ENCODE peak calls at places on chromosomes 2 and 18, in eight cellular contexts. R is uterus, L is foreskin keratinocyte, A is RWPE1, J is GM13977, O is HL-60, G is neural crest cell, U is Caco-2. M is an unnamed sample.
A peak's percentile ranks its signal among the peaks of the same experiment; 100 is the strongest.

GRCh38 chr2:129757915-129758421 is 221.5 kb upstream of the RAB6C start:
- DNase-seq in G (no peak), U (no peak), A (no peak), O (no peak), L (no peak), R (no peak), J (no peak), M (no peak)

GRCh38 chr2:19714926-19715325 is 186.9 kb downstream of the TTC32 start:
- DNase-seq in J (no peak), L (no peak), R (no peak), A (no peak), O (no peak), U (no peak), G (no peak), M (no peak)

GRCh38 chr18:76274470-76275289 is 220.4 kb downstream of the ZNF516 start:
- DNase-seq in J (no peak), O (peak; percentile 30), R (no peak), A (no peak), L (no peak), G (peak; percentile 41), U (peak; percentile 24), M (no peak)

GRCh38 chr2:74221604-74222299 is 23.3 kb downstream of the MTHFD2 start:
- DNase-seq in R (no peak), U (no peak), L (no peak), J (no peak), O (no peak), A (no peak), G (no peak), M (no peak)

GRCh38 chr18:70334728-70335329 is 46.0 kb downstream of the SOCS6 start:
- DNase-seq in L (no peak), U (no peak), R (no peak), J (no peak), G (no peak), A (peak; percentile 16), O (no peak), M (peak; percentile 90)

GRCh38 chr18:75226301-75226955 is 15.8 kb downstream of the TSHZ1 start:
- DNase-seq in J (no peak), R (no peak), L (no peak), O (no peak), G (no peak), A (no peak), U (no peak), M (peak; percentile 9)

GRCh38 chr2:7037340-7038333 is 120.4 kb downstream of the RNF144A start:
- DNase-seq in G (peak; percentile 71), L (no peak), O (peak; percentile 70), U (peak; percentile 57), A (peak; percentile 22), J (peak; percentile 80), R (peak; percentile 68), M (peak; percentile 16)

GRCh38 chr2:10777842-10778723 is 34.5 kb downstream of the PDIA6 start:
- DNase-seq in O (no peak), R (no peak), J (no peak), G (no peak), L (no peak), A (no peak), U (no peak), M (no peak)

GRCh38 chr2:167844714-167845530 is 402.5 kb downstream of the STK39 start:
- DNase-seq in R (no peak), L (no peak), U (peak; percentile 19), J (no peak), G (no peak), A (no peak), O (peak; percentile 39), M (peak; percentile 6)

GRCh38 chr18:48659188-48660009 is 120.6 kb downstream of the CTIF start:
- DNase-seq in R (peak; percentile 5), L (no peak), U (no peak), O (no peak), A (no peak), J (no peak), G (no peak), M (no peak)

GRCh38 chr18:22930089-22930713 is 2.9 kb upstream of the RBBP8 start:
- DNase-seq in L (no peak), R (peak; percentile 77), G (peak; percentile 72), J (peak; percentile 51), U (peak; percentile 85), A (peak; percentile 42), O (peak; percentile 86), M (peak; percentile 78)

GRCh38 chr2:237222683-237223082 is 137.0 kb downstream of the COPS8 start:
- DNase-seq in A (no peak), L (no peak), G (no peak), R (no peak), O (no peak), J (no peak), U (no peak), M (no peak)

GRCh38 chr18:27017901-27018500 is 152.5 kb upstream of the AQP4 start:
- DNase-seq in A (peak; percentile 11), U (no peak), G (no peak), R (no peak), O (no peak), J (peak; percentile 15), L (no peak), M (peak; percentile 44)

GRCh38 chr2:225041210-225041870 is 928 bp downstream of the DOCK10 start:
- DNase-seq in A (peak; percentile 10), L (no peak), R (no peak), U (no peak), G (no peak), O (peak; percentile 69), J (peak; percentile 83), M (peak; percentile 32)

GRCh38 chr18:5841518-5841917 is 53.8 kb downstream of the TMEM200C start:
- DNase-seq in G (no peak), U (no peak), R (no peak), J (no peak), L (no peak), O (no peak), A (no peak), M (no peak)
- TF ChIP-seq CTCF in G (peak; percentile 50), U (no peak), R (no peak), J (no peak), L (peak; percentile 42), O (no peak), A (no peak), M (no peak)

GRCh38 chr18:63182861-63183260 is 136.7 kb downstream of the BCL2 start:
- DNase-seq in L (no peak), A (no peak), J (no peak), R (no peak), O (no peak), U (no peak), G (no peak), M (peak; percentile 42)

GRCh38 chr18:63180333-63180732 is 139.2 kb downstream of the BCL2 start:
- DNase-seq in O (no peak), U (no peak), R (no peak), A (no peak), J (no peak), G (no peak), L (no peak), M (no peak)

GRCh38 chr18:63182247-63182771 is 137.3 kb downstream of the BCL2 start:
- DNase-seq in G (no peak), A (no peak), R (no peak), O (no peak), U (no peak), L (no peak), J (no peak), M (no peak)

GRCh38 chr18:63180971-63181376 is 138.6 kb downstream of the BCL2 start:
- DNase-seq in R (no peak), A (no peak), O (no peak), G (no peak), L (no peak), J (no peak), U (no peak), M (no peak)

DNA sequence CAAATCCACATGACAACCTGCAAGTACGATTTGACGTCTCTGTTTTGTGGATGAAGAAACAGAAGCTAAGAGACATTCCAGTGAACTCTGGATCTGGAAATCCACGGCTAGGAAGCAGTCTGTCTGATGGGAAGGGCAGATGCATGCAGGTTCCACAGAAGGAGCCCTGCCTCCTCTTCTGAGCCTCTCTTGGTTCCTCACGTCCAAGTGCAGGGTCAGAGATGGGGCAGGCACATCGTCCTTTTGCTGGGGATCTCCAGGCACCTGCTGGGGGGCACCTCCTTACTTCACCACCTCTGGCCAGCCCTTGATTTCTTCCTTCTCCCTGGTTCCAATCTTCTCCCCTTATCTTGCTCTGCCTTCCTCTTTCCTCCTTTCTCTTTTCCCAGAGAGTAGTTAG is 137.9 kb downstream of the BCL2 start:
- DNase-seq in O (no peak), U (no peak), A (no peak), J (no peak), G (no peak), L (no peak), R (no peak), M (no peak)
- TF ChIP-seq CTCF in O (no peak), U (no peak), A (no peak), J (no peak), G (no peak), L (no peak), R (no peak), M (no peak)

GRCh38 chr2:163570391-163570790 is 165.4 kb downstream of the FIGN start:
- DNase-seq in G (no peak), O (no peak), U (no peak), J (no peak), R (no peak), A (no peak), L (no peak), M (no peak)

GRCh38 chr2:163563336-163563735 is 172.5 kb downstream of the FIGN start:
- DNase-seq in R (no peak), O (no peak), U (no peak), L (peak; percentile 37), J (no peak), A (peak; percentile 5), G (no peak), M (peak; percentile 82)

DNA sequence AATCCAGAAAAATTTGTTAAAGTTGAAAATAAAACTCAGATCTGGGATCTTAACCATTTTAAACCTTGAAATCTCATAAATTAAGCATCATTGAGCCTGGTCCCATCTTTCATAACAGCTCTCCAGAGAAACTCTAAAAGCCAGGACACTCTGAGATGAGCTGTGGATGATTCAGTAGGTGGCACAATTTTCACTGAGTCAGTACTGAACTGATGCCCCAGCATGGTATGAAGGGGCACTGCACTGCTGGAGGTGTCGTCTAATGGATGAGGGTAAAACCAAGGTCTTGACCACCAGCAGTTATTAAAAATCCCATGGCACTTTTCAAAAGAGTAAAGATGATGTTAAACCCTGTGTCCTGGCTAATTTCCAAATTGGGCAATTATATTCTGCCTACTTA is 170.6 kb downstream of the FIGN start:
- DNase-seq in J (no peak), R (no peak), O (no peak), U (no peak), A (no peak), L (no peak), G (no peak), M (peak; percentile 44)
- TF ChIP-seq CTCF in J (no peak), R (no peak), O (no peak), U (no peak), A (no peak), L (peak; percentile 6), G (no peak), M (no peak)

GRCh38 chr2:42457011-42457410 is 36.8 kb downstream of the KCNG3 start:
- DNase-seq in A (no peak), L (no peak), J (no peak), G (no peak), O (no peak), R (no peak), U (no peak), M (no peak)
- TF ChIP-seq CTCF in A (no peak), L (peak; percentile 11), J (no peak), G (peak; percentile 48), O (no peak), R (no peak), U (peak; percentile 9), M (peak; percentile 13)